ENCODE peak calls at places on chromosome 12, in five cellular contexts. One of them, this sample, is unnamed.

GRCh38 chr12:34300376-34301250 is 278.3 kb downstream of the ALG10 start:
- DNase-seq in midbrain: no peak
- DNase-seq in progenitor cell of endocrine pancreas: no peak
- DNase-seq in memory B cell: no peak
- DNase-seq in right cardiac atrium: peak; percentile 4
- DNase-seq in this sample: no peak

GRCh38 chr12:49922349-49923034 is 18.8 kb upstream of the FAIM2 start:
- DNase-seq in midbrain: no peak
- DNase-seq in progenitor cell of endocrine pancreas: no peak
- DNase-seq in memory B cell: no peak
- DNase-seq in right cardiac atrium: peak; percentile 75
- DNase-seq in this sample: no peak

GRCh38 chr12:30996255-30996654 is 69.7 kb downstream of the TSPAN11 start:
- DNase-seq in midbrain: no peak
- DNase-seq in progenitor cell of endocrine pancreas: no peak
- DNase-seq in memory B cell: no peak
- DNase-seq in right cardiac atrium: no peak
- DNase-seq in this sample: peak; percentile 52

GRCh38 chr12:40226652-40227051 is 1.9 kb downstream of the LRRK2 start:
- DNase-seq in midbrain: peak; percentile 3
- DNase-seq in progenitor cell of endocrine pancreas: no peak
- DNase-seq in memory B cell: no peak
- DNase-seq in right cardiac atrium: peak; percentile 45
- DNase-seq in this sample: no peak

GRCh38 chr12:84910549-84911241 is 1.9 kb downstream of the SLC6A15 start:
- DNase-seq in midbrain: peak; percentile 49
- DNase-seq in progenitor cell of endocrine pancreas: no peak
- DNase-seq in memory B cell: no peak
- DNase-seq in right cardiac atrium: no peak
- DNase-seq in this sample: peak; percentile 2

GRCh38 chr12:118189761-118190181 is 53.8 kb downstream of the PEBP1 start:
- DNase-seq in midbrain: peak; percentile 77
- DNase-seq in progenitor cell of endocrine pancreas: no peak
- DNase-seq in memory B cell: no peak
- DNase-seq in right cardiac atrium: peak; percentile 32
- DNase-seq in this sample: peak; percentile 32

GRCh38 chr12:76449572-76449971 is 101.4 kb upstream of the BBS10 start:
- DNase-seq in midbrain: no peak
- DNase-seq in progenitor cell of endocrine pancreas: no peak
- DNase-seq in memory B cell: no peak
- DNase-seq in right cardiac atrium: no peak
- DNase-seq in this sample: no peak

GRCh38 chr12:106861984-106862894 is 87.8 kb downstream of the RIC8B start:
- DNase-seq in midbrain: no peak
- DNase-seq in progenitor cell of endocrine pancreas: no peak
- DNase-seq in memory B cell: no peak
- DNase-seq in right cardiac atrium: no peak
- DNase-seq in this sample: no peak

GRCh38 chr12:80470403-80470802 is 26.4 kb downstream of the PTPRQ start:
- DNase-seq in midbrain: no peak
- DNase-seq in progenitor cell of endocrine pancreas: no peak
- DNase-seq in memory B cell: no peak
- DNase-seq in right cardiac atrium: no peak
- DNase-seq in this sample: peak; percentile 62

GRCh38 chr12:108955225-108955835 is 65.5 kb downstream of the SVOP start:
- DNase-seq in midbrain: no peak
- DNase-seq in progenitor cell of endocrine pancreas: no peak
- DNase-seq in memory B cell: no peak
- DNase-seq in right cardiac atrium: peak; percentile 34
- DNase-seq in this sample: no peak

GRCh38 chr12:40351976-40352375 is 127.2 kb downstream of the LRRK2 start:
- DNase-seq in midbrain: no peak
- DNase-seq in progenitor cell of endocrine pancreas: no peak
- DNase-seq in memory B cell: no peak
- DNase-seq in right cardiac atrium: no peak
- DNase-seq in this sample: no peak

GRCh38 chr12:109586385-109587296 is 13.0 kb downstream of the MVK start:
- DNase-seq in midbrain: no peak
- DNase-seq in progenitor cell of endocrine pancreas: no peak
- DNase-seq in memory B cell: no peak
- DNase-seq in right cardiac atrium: no peak
- DNase-seq in this sample: no peak

GRCh38 chr12:77189463-77189862 is 124.1 kb upstream of the E2F7 start:
- DNase-seq in midbrain: no peak
- DNase-seq in progenitor cell of endocrine pancreas: no peak
- DNase-seq in memory B cell: no peak
- DNase-seq in right cardiac atrium: no peak
- DNase-seq in this sample: no peak

GRCh38 chr12:108594-108993 is 42.0 kb downstream of the IQSEC3 start:
- DNase-seq in midbrain: peak; percentile 40
- DNase-seq in progenitor cell of endocrine pancreas: no peak
- DNase-seq in memory B cell: no peak
- DNase-seq in right cardiac atrium: peak; percentile 40
- DNase-seq in this sample: no peak

GRCh38 chr12:9273276-9273675 is 65.1 kb upstream of the PZP start:
- DNase-seq in midbrain: no peak
- DNase-seq in progenitor cell of endocrine pancreas: no peak
- DNase-seq in memory B cell: no peak
- DNase-seq in right cardiac atrium: no peak
- DNase-seq in this sample: no peak

GRCh38 chr12:124321040-124321481 is 26.2 kb downstream of the RFLNA start:
- DNase-seq in midbrain: peak; percentile 71
- DNase-seq in progenitor cell of endocrine pancreas: peak; percentile 64
- DNase-seq in memory B cell: peak; percentile 55
- DNase-seq in right cardiac atrium: peak; percentile 68
- DNase-seq in this sample: peak; percentile 25

GRCh38 chr12:26097046-26097878 is 27.6 kb downstream of the BHLHE41 start:
- DNase-seq in midbrain: peak; percentile 87
- DNase-seq in progenitor cell of endocrine pancreas: peak; percentile 71
- DNase-seq in memory B cell: peak; percentile 47
- DNase-seq in right cardiac atrium: peak; percentile 64
- DNase-seq in this sample: peak; percentile 93

GRCh38 chr12:24903305-24904088 is 45.4 kb downstream of the BCAT1 start:
- DNase-seq in midbrain: peak; percentile 50
- DNase-seq in progenitor cell of endocrine pancreas: no peak
- DNase-seq in memory B cell: no peak
- DNase-seq in right cardiac atrium: no peak
- DNase-seq in this sample: no peak